ENCODE peak calls at places on chromosomes 12 and 14, in four cellular contexts. E, U, S and N are unnamed samples.

GRCh38 chr14:58249611-58250010 is 5.0 kb downstream of the PSMA3 start:
- DNase-seq in U (no peak), E (no peak), S (no peak), N (no peak)

GRCh38 chr14:68631058-68631690 is 161.7 kb downstream of the ZFP36L1 start:
- DNase-seq in S (no peak), E (no peak), U (no peak), N (no peak)

GRCh38 chr14:62269204-62269603 is 507.0 kb downstream of the SNAPC1 start:
- DNase-seq in E (no peak), U (no peak), S (no peak), N (no peak)

GRCh38 chr14:69713976-69714716 is 52.8 kb upstream of the SRSF5 start:
- DNase-seq in S (no peak), U (no peak), E (no peak), N (no peak)

GRCh38 chr14:100440758-100441203 is 117.6 kb downstream of the SLC25A47 start:
- DNase-seq in E (no peak), S (no peak), U (no peak), N (no peak)

GRCh38 chr14:93045965-93046695 is 69.6 kb downstream of the ITPK1 start:
- DNase-seq in E (no peak), S (no peak), U (no peak), N (no peak)

GRCh38 chr14:104680056-104680805 is 9.2 kb upstream of the INF2 start:
- DNase-seq in S (no peak), E (no peak), U (no peak), N (no peak)

GRCh38 chr12:101795013-101795412 is 35.7 kb downstream of the GNPTAB start:
- DNase-seq in S (no peak), U (peak; percentile 19), E (no peak), N (no peak)

GRCh38 chr12:176321-177181 is 37.4 kb downstream of the SLC6A12 start:
- DNase-seq in S (no peak), U (no peak), E (no peak), N (no peak)

GRCh38 chr12:123519151-123520001 is 14.1 kb downstream of the RILPL1 start:
- DNase-seq in U (no peak), E (no peak), S (no peak), N (no peak)

GRCh38 chr14:69711471-69712216 is 55.3 kb upstream of the SRSF5 start:
- DNase-seq in U (no peak), S (no peak), E (no peak), N (no peak)

GRCh38 chr12:6451348-6452244 is at the start of gene TAPBPL:
- DNase-seq in S (no peak), E (peak; percentile 47), U (peak; percentile 88), N (peak; percentile 78)

GRCh38 chr12:62520361-62520760 is 53.7 kb downstream of the MON2 start:
- DNase-seq in S (no peak), U (no peak), E (no peak), N (no peak)

GRCh38 chr14:45253070-45253753 is at the start of gene MIS18BP1:
- DNase-seq in E (peak; percentile 82), S (peak; percentile 95), U (peak; percentile 97), N (peak; percentile 94)